ENCODE peak calls at places on chromosome 22, in eight cellular contexts. I, E, D, M, P, O, S and B are unnamed samples.
A peak's percentile ranks its signal among the peaks of the same experiment; 100 is the strongest.

GRCh38 chr22:35452351-35452781 is 52.4 kb downstream of the MCM5 start:
- DNase-seq in O (no peak), E (peak; percentile 81), I (no peak), D (no peak), P (no peak), M (no peak), S (no peak), B (no peak)

GRCh38 chr22:38655532-38656255 is 498 bp downstream of the FAM227A start:
- DNase-seq in P (peak; percentile 17), M (no peak), S (peak; percentile 59), E (no peak), O (peak; percentile 3), I (no peak), D (no peak), B (no peak)

GRCh38 chr22:39220897-39221850 is 23.6 kb downstream of the PDGFB start:
- DNase-seq in I (no peak), P (no peak), D (no peak), E (no peak), S (no peak), O (no peak), M (peak; percentile 33), B (no peak)

GRCh38 chr22:26068571-26068970 is 100.7 kb upstream of the SEZ6L start:
- DNase-seq in M (no peak), S (no peak), P (peak; percentile 55), O (no peak), D (no peak), I (peak; percentile 83), E (no peak), B (no peak)

GRCh38 chr22:19901577-19902244 is 39.9 kb upstream of the COMT start:
- DNase-seq in M (no peak), E (no peak), D (no peak), I (no peak), O (no peak), P (no peak), S (no peak), B (no peak)

GRCh38 chr22:48396091-48396784 is 1431.4 kb downstream of the BRD1 start:
- DNase-seq in E (no peak), P (no peak), D (no peak), S (no peak), I (no peak), O (no peak), M (no peak), B (peak; percentile 34)

GRCh38 chr22:25511725-25512124 is 52.8 kb upstream of the GRK3 start:
- DNase-seq in M (no peak), D (no peak), O (no peak), I (no peak), S (no peak), P (no peak), E (no peak), B (no peak)

GRCh38 chr22:43625242-43625641 is 186.9 kb downstream of the EFCAB6 start:
- DNase-seq in S (no peak), O (no peak), E (no peak), P (peak; percentile 65), M (no peak), D (no peak), I (no peak), B (no peak)

GRCh38 chr22:29524440-29525191 is 28.9 kb downstream of the THOC5 start:
- DNase-seq in M (no peak), P (peak; percentile 11), S (no peak), E (no peak), D (peak; percentile 54), O (peak; percentile 38), I (peak; percentile 58), B (peak; percentile 58)

GRCh38 chr22:38569181-38569971 is 607 bp downstream of the DMC1 start:
- DNase-seq in I (no peak), P (no peak), E (no peak), M (peak; percentile 64), D (no peak), O (no peak), S (no peak), B (peak; percentile 46)